ENCODE peak calls at places on chromosomes 16 and 17, in four cellular contexts. B is stimulated activated CD4-positive, alpha-beta T cell treated with anti-CD3 and anti-CD28 coated beads, Interleukin-4, amount 100 ng/mL, for 4 hours; V is type B pancreatic cell; A is activated CD4-positive, alpha-beta T cell treated with anti-CD3 and anti-CD28 coated beads, Interleukin-2, amount 50 U/mL, for 48 hours. T is an unnamed sample.

GRCh38 chr17:10071141-10071540 is 127.3 kb downstream of the GAS7 start:
- DNase-seq in V (no peak), B (no peak), A (no peak), T (no peak)

GRCh38 chr17:15340966-15341365 is 431 bp downstream of the TEKT3 start:
- DNase-seq in B (no peak), A (no peak), V (no peak), T (no peak)

GRCh38 chr17:59331929-59332889 is 754 bp downstream of the YPEL2 start:
- DNase-seq in B (peak), V (no peak), A (peak), T (no peak)

GRCh38 chr16:23497543-23497868 is 12.8 kb downstream of the GGA2 start:
- DNase-seq in V (no peak), B (no peak), A (no peak), T (no peak)

GRCh38 chr16:28623172-28623711 is 13.4 kb upstream of the SULT1A1 start:
- DNase-seq in B (peak), V (no peak), A (peak), T (no peak)

GRCh38 chr17:74935585-74936469 is at the start of gene OTOP3:
- DNase-seq in A (no peak), V (no peak), B (no peak), T (no peak)

GRCh38 chr17:63545302-63545928 is 4.9 kb upstream of the DCAF7 start:
- DNase-seq in A (no peak), V (no peak), B (no peak), T (no peak)

GRCh38 chr16:49527621-49528020 is 154.0 kb downstream of the C16orf78 start:
- DNase-seq in V (no peak), A (no peak), B (no peak), T (no peak)

GRCh38 chr17:76268015-76268749 is 3.0 kb downstream of the UBALD2 start:
- DNase-seq in A (peak), B (peak), V (no peak), T (no peak)

GRCh38 chr17:77419547-77420475 is 279.0 kb downstream of the SEC14L1 start:
- DNase-seq in A (no peak), V (no peak), B (no peak), T (no peak)

GRCh38 chr17:83191388-83192160 is 112.2 kb downstream of the METRNL start:
- DNase-seq in V (no peak), A (no peak), B (no peak), T (no peak)

GRCh38 chr16:16150117-16150877 is 73.0 kb downstream of the ABCC6 start:
- DNase-seq in B (no peak), V (no peak), A (no peak), T (no peak)

T was measured in AG04449.